ENCODE peak calls at places on chromosome 16, in four cellular contexts. A is H1, F is GM12878, U is HepG2. O is an unnamed sample.

GRCh38 chr16:66662445-66663194 is 33.9 kb downstream of the CMTM4 start:
- DNase-seq in A (no peak), U (peak), F (no peak), O (no peak)

GRCh38 chr16:46796764-46797269 is 34.2 kb downstream of the C16orf87 start:
- DNase-seq in U (no peak), A (no peak), F (no peak), O (no peak)

GRCh38 chr16:72241930-72242329 is 70.0 kb upstream of the PMFBP1 start:
- DNase-seq in A (no peak), F (no peak), U (peak), O (peak)

GRCh38 chr16:17467923-17468540 is 2.7 kb downstream of the XYLT1 start:
- DNase-seq in U (peak), F (no peak), A (peak), O (peak)

GRCh38 chr16:15803608-15804007 is 53.2 kb downstream of the MYH11 start:
- DNase-seq in F (no peak), U (no peak), A (no peak), O (no peak)

GRCh38 chr16:27106305-27106704 is 39.6 kb downstream of the C16orf82 start:
- DNase-seq in F (no peak), U (no peak), A (no peak), O (no peak)

GRCh38 chr16:10552281-10552680 is 28.1 kb downstream of the EMP2 start:
- DNase-seq in A (no peak), U (no peak), F (no peak), O (no peak)

GRCh38 chr16:65388592-65388991 is 266.7 kb upstream of the CDH11 start:
- DNase-seq in F (no peak), A (no peak), U (no peak), O (no peak)

GRCh38 chr16:65044861-65045260 is 77.0 kb downstream of the CDH11 start:
- DNase-seq in A (no peak), F (no peak), U (no peak), O (no peak)

GRCh38 chr16:77788196-77789084 is at the start of gene VAT1L:
- DNase-seq in U (no peak), A (peak), F (no peak), O (peak)

GRCh38 chr16:87645802-87646201 is 43.5 kb downstream of the JPH3 start:
- DNase-seq in U (no peak), F (no peak), A (no peak), O (no peak)

GRCh38 chr16:19885456-19886060 is 910 bp upstream of the GPRC5B start:
- DNase-seq in F (no peak), A (peak), U (no peak), O (no peak)

GRCh38 chr16:55294947-55295346 is 29.1 kb upstream of the IRX6 start:
- DNase-seq in F (no peak), A (no peak), U (no peak), O (no peak)
- TF ChIP-seq SUZ12 in F (no peak), A (no peak), U (no peak), O (no peak)

GRCh38 chr16:928526-928925 is 42.3 kb downstream of the LMF1 start:
- DNase-seq in A (no peak), U (no peak), F (no peak), O (no peak)
- TF ChIP-seq YY1 in A (no peak), U (no peak), F (no peak), O (no peak)

DNA sequence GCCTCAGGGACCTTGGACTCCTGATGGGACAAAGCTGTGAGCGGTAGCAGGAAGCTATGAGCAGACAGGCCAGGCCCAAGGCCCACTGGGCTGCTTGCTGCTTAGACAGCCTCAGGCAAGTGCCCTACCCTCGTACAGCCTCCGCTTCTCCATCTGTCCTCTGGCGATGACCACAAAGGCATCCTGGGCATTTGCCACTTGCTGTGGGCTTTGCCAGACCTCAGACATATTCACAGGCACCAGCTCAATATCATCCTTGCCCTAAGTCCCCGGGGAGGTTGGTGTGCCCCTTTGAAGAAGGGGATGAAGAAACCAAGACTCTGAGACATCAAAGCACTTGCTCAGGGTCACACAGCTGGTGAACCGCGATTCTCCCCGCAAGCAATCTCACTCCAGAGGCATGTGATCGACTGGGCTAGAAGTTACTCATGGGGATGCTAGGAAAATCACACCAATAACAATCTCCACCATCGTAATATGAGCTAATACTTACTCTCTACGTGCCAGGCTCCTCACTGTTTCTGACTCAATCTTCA is 21.7 kb downstream of the PPL start:
- DNase-seq in F (no peak), U (peak), A (no peak), O (no peak)
- TF ChIP-seq ZNF274 in F (no peak), U (no peak), A (no peak), O (no peak)

DNA sequence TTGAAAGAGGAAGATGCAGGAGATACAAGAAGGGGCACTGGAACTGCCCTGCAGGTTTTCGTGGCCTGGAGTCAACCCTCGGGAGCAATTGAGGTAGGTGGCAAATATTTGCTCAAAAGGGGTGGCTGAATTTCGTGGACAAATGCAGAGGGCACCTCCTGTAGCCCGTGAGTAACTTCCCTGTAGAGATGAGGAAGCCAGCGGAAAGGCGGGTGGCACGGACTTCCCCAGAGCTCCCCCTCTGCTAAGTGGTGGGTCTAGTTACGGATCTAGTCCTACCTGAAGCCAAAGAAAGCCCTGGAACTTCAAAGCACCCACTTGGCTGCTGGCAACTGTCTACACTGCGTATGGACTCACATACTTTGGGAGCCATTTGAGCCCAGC is 1.0 kb upstream of the ATP2C2 start:
- DNase-seq in F (no peak), U (no peak), A (no peak), O (no peak)
- TF ChIP-seq SUZ12 in F (no peak), U (no peak), A (no peak), O (no peak)

GRCh38 chr16:2328428-2328827 is 12.1 kb downstream of the ABCA3 start:
- DNase-seq in U (no peak), A (no peak), F (no peak), O (no peak)
- TF ChIP-seq YY1 in U (no peak), A (no peak), F (no peak), O (no peak)

GRCh38 chr16:30949655-30950515 is 1.0 kb downstream of the ORAI3 start:
- DNase-seq in F (peak), U (peak), A (peak), O (no peak)
- TF ChIP-seq ZNF274 in F (no peak), U (no peak), A (no peak), O (no peak)

GRCh38 chr16:81625544-81626152 is 153.4 kb upstream of the PLCG2 start:
- DNase-seq in U (no peak), A (no peak), F (no peak), O (no peak)
- TF ChIP-seq SUZ12 in U (no peak), A (no peak), F (no peak), O (no peak)

GRCh38 chr16:14606102-14606501 is 24.0 kb downstream of the PARN start:
- DNase-seq in U (no peak), F (peak), A (no peak), O (no peak)
- TF ChIP-seq YY1 in U (no peak), F (no peak), A (no peak), O (no peak)

DNA sequence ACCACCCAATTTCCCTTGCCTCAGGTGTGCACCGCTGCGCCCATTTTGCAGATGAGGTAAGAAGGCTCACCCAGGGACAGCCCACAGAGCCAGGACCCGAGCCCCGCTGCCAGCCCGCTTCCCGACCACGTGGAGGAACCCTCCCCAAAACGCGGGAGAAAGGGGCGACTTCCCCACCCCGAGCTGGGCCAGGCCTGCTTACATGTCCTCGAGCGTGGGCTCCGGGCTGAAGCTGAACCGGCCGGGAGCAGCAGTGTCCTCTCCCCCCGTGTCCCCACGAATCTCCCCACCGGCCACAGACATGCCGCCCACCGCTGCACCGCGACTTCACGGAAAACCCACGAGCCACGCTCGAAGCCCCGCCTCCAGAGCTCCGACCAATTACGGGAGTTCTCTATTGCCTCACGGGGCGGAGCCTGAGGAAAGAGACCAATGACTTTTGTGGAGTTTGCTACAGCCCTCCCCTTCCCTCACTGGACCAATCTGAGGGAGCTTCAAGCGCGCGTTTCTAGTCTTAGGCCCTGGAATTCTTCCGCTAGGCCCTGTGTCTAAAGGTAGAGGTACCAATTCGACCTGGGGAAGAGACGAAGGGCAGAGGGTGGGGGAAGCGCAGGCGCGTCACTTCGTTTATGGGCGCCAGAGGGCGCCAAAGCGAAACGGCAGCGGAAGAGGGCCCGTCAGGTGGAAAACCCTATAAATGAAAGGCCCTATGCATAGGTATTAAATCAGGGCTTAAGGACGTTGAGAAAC is at the start of gene DCTPP1:
- DNase-seq in F (peak), A (peak), U (peak), O (peak)
- TF ChIP-seq ZNF274 in F (no peak), A (no peak), U (peak), O (no peak)

GRCh38 chr16:52470601-52471000 is 76.3 kb downstream of the TOX3 start:
- DNase-seq in U (no peak), F (no peak), A (no peak), O (no peak)

GRCh38 chr16:52474679-52475078 is 72.3 kb downstream of the TOX3 start:
- DNase-seq in U (no peak), F (no peak), A (no peak), O (no peak)

GRCh38 chr16:52469091-52469490 is 77.9 kb downstream of the TOX3 start:
- DNase-seq in U (no peak), F (no peak), A (no peak), O (no peak)

GRCh38 chr16:52469775-52470174 is 77.2 kb downstream of the TOX3 start:
- DNase-seq in A (no peak), F (no peak), U (peak), O (peak)

DNA sequence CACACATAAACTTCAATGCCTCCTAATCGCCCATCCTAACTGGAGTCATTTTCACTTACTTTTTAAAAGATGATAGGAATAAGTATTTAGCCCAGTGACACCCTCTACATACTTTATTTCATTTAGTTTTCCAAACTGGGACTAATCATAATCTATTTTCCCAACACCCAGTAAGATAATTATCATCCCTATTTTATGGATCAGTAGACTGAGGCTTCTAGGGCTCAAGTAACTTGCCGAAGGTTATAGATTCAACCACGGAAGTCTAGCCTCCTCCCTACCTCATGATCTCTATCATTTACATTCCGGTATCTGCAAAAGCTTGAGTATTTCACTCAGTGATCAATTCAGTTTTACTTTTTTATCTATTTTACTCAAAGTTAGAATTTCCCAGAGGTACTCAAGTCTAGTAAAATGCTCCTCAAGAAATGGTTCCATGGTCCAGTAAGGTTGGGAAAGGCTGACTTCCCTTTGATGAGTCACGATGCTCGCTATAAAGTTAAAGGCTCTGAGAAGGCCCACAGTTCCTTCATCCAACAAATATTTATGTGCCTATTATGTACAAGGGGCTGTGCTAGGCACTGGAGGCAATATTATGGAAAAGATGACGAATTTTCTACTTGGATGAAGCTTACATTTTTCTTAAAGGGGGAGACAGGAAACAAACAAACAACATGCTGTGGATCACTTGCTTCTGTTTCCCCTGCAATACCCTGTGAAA is 75.1 kb downstream of the TOX3 start:
- DNase-seq in F (no peak), U (no peak), A (no peak), O (no peak)
- TF ChIP-seq SUZ12 in F (no peak), U (no peak), A (no peak), O (no peak)

O was measured in NT2/D1.